ENCODE peak calls at places on chromosomes 1 and 21, in seven cellular contexts. M, A, G, E, C, I and N are unnamed samples.

GRCh38 chr1:236458991-236459390 is 64.8 kb upstream of the LGALS8 start:
- DNase-seq in M (no peak), C (no peak), E (no peak), G (no peak), I (no peak), A (no peak), N (no peak)

GRCh38 chr1:192158181-192158580 is at the start of gene RGS18:
- DNase-seq in A (no peak), E (no peak), G (no peak), C (no peak), M (no peak), I (peak), N (no peak)

GRCh38 chr1:22953392-22954141 is 19.1 kb downstream of the LACTBL1 start:
- DNase-seq in I (no peak), M (no peak), A (no peak), C (no peak), G (no peak), E (no peak), N (no peak)

GRCh38 chr1:27868932-27869718 is 3.2 kb upstream of the THEMIS2 start:
- DNase-seq in M (no peak), C (no peak), E (no peak), G (peak), I (peak), A (no peak), N (no peak)

GRCh38 chr1:52056937-52057231 is 789 bp downstream of the BTF3L4 start:
- DNase-seq in M (no peak), C (no peak), E (peak), I (no peak), A (no peak), G (no peak), N (no peak)

GRCh38 chr1:15935056-15935950 is 40.6 kb downstream of the ZBTB17 start:
- DNase-seq in C (no peak), A (no peak), M (no peak), E (no peak), G (no peak), I (no peak), N (no peak)

GRCh38 chr1:40078512-40079333 is 18.3 kb downstream of the PPT1 start:
- DNase-seq in I (peak), A (peak), G (no peak), M (no peak), E (peak), C (peak), N (no peak)

GRCh38 chr1:168410464-168410863 is 129.8 kb downstream of the TBX19 start:
- DNase-seq in C (no peak), G (no peak), A (no peak), M (no peak), I (no peak), E (no peak), N (peak)

GRCh38 chr1:204418174-204419063 is 6.8 kb upstream of the PPP1R15B start:
- DNase-seq in G (no peak), E (peak), M (no peak), A (no peak), I (peak), C (no peak), N (peak)

GRCh38 chr1:165717918-165718515 is 19.7 kb upstream of the ALDH9A1 start:
- DNase-seq in M (no peak), E (peak), A (peak), G (no peak), C (peak), I (peak), N (no peak)

GRCh38 chr1:230105754-230106625 is 39.0 kb downstream of the GALNT2 start:
- DNase-seq in M (no peak), A (no peak), C (no peak), I (peak), E (peak), G (no peak), N (no peak)

GRCh38 chr1:4124631-4125145 is 224.6 kb upstream of the C1orf174 start:
- DNase-seq in M (no peak), A (no peak), C (no peak), G (no peak), E (no peak), I (no peak), N (no peak)

GRCh38 chr21:29521872-29522271 is 223.2 kb downstream of the BACH1 start:
- DNase-seq in A (no peak), C (peak), M (no peak), I (no peak), G (no peak), E (no peak), N (no peak)

DNA sequence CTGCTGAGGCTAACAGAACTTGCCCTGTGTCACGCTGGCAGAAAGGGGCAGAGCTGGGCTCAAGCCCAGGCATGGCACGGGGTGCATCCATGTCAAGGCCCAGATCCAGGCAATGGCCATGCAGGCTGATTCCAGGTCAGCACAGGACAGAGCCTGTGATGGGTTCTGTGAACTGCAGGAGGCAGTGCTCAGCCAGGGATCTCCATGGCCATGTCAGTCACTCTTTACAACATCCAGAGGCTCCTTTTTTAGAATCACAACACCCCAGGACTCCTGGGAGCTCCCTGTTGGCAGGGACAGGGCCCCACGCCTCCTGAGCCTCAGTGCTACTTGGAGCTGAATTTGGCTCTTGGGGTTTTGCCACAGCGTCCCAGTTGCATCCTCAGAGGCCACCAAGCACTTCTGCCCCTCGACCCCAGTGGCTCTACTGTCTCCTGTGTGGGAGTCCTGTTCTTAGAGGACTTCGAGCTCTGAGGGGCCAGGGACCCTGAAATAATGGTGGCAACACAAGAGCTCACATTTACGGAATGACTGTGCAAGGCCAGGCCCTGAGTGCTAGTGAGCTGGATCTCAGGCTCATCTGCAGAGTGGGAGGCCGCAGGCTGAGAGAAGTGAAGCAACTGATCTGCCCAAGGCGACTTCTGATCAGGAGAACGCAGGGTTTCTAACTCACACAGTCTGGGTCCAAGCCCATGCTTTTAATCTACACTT is 211.5 kb downstream of the TRABD2B start:
- DNase-seq in C (peak), I (no peak), A (no peak), G (no peak), M (no peak), E (no peak), N (no peak)
- TF ChIP-seq CTCF in C (peak), I (no peak), A (no peak), G (no peak), M (peak), E (peak), N (peak)

DNA sequence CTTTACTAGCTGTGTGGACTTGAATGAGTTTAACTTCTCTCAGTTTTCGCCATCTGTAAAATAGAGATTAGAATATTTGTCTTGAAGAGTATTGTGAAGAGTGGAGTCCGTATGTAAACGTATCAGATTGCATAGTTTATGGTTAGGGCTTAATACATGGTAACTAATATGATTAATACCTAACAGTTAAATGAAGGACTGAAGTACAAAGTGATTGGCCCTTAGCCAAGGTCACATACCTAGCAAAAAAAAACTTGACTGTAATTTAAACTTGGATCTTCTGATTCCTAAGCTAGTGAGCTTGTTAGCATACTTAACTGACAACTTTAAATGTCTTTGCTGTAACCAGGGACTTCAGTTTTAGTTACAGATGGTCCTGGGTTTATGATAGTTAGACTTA is 1.9 kb downstream of the GIPC2 start:
- DNase-seq in I (no peak), G (no peak), A (no peak), M (no peak), C (no peak), E (no peak), N (no peak)
- H3K27ac ChIP-seq in I (no peak), G (no peak), A (no peak), M (no peak), C (no peak), E (no peak), N (no peak)

GRCh38 chr1:114746450-114747121 is 11.2 kb downstream of the CSDE1 start:
- DNase-seq in A (no peak), G (no peak), M (no peak), I (no peak), E (no peak), C (no peak), N (no peak)
- H3K4me3 ChIP-seq in A (no peak), G (no peak), M (no peak), I (no peak), E (no peak), C (no peak), N (no peak)

DNA sequence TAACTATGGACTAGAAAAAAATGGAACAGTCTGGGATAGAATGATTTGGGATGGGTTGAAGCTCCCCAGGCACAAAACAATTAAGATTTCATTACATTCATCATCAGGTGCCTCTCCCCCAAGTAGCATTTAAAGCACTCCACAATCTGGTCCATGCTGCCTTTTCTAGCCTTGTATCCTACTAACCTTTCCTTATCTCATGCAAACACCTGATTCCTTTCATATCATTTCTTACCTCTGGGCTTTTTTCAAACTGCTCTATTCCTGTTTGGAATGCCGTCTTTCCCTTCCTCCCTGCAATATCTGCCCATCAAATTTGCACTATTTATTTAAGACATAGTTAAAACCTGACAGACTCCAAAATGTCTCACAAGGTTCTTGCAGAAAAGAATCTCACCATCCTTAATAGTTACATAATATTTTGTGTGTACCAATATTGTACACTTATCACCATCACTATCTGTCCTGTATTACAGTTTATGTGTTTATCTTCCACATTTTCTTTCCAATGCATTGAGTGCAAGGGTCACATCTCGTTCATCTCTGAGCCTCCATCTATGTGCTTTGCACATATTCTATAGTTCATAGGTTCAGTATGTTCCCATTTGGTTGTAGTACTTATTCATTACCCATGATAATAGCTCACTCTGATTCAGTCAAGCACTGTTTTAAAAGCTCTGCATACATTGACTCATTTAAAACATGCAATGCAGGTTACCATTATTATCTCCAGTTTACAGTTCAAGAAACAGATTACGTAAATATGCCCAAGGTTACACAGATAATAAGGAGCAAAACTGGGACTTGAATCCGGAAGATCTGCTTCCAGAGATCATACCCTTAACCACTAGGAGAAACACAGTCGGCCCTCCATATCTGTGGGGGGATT is 16.1 kb upstream of the SHCBP1L start:
- DNase-seq in C (no peak), M (no peak), G (no peak), E (no peak), I (no peak), A (no peak), N (no peak)
- TF ChIP-seq CTCF in C (no peak), M (no peak), G (no peak), E (no peak), I (no peak), A (no peak), N (no peak)

GRCh38 chr1:63408331-63408730 is 40.9 kb downstream of the ALG6 start:
- DNase-seq in M (no peak), I (no peak), G (no peak), A (peak), E (no peak), C (no peak), N (no peak)

GRCh38 chr1:63414691-63415090 is 47.3 kb downstream of the ALG6 start:
- DNase-seq in C (no peak), I (no peak), A (no peak), M (no peak), E (no peak), G (no peak), N (no peak)

GRCh38 chr1:63407002-63407401 is 39.6 kb downstream of the ALG6 start:
- DNase-seq in I (no peak), G (no peak), C (no peak), A (no peak), E (no peak), M (no peak), N (no peak)

GRCh38 chr1:63413394-63413793 is 46.0 kb downstream of the ALG6 start:
- DNase-seq in G (no peak), I (no peak), M (no peak), A (no peak), C (no peak), E (no peak), N (no peak)

GRCh38 chr1:63411081-63411480 is 43.7 kb downstream of the ALG6 start:
- DNase-seq in M (no peak), A (no peak), C (no peak), I (no peak), E (no peak), G (no peak), N (no peak)
- H3K27ac ChIP-seq in M (no peak), A (no peak), C (no peak), I (no peak), E (no peak), G (no peak), N (no peak)

DNA sequence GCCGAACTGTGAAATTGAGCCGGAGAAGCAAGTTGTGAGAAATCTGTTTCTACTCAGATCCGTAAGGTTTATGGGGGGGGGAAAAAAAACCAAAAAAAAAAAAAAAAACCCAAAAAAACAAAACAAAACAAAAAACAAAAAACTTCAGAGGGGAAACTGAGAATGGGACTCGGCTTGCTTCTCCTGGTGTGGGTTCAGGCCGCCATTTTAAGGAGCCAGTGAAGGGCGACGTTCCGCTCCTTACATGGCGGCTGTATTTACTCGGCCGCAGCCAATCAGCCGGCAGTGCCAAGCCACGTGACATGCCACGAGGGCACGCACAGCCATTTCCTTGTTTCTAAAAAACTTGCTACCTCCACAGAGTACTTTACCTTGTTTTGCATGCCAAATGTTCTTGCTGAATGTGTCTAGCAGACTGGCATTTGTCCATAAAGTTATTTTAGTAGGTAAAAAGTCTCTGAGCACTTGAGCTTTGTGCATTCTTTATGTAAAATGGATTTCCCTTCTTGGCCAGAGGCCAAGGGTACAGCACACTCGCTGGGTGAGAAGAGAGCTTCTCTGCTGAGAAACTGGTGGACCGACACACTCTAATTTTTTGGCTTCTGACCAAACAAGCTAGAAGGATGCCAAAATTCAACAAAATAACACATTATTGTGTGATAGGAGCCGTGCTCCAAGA is 101.8 kb downstream of the NFIA start:
- DNase-seq in I (no peak), A (peak), G (peak), E (peak), M (no peak), C (no peak), N (peak)
- H3K4me3 ChIP-seq in I (no peak), A (no peak), G (peak), E (peak), M (peak), C (no peak), N (peak)

GRCh38 chr1:9181176-9181906 is 52.4 kb upstream of the GPR157 start:
- DNase-seq in M (no peak), G (peak), I (peak), E (no peak), C (peak), A (no peak), N (no peak)

GRCh38 chr1:9183441-9183840 is 51.1 kb upstream of the H6PD start:
- DNase-seq in I (no peak), C (no peak), A (no peak), M (no peak), G (no peak), E (no peak), N (no peak)

GRCh38 chr1:9183898-9184297 is 50.7 kb upstream of the H6PD start:
- DNase-seq in M (no peak), E (no peak), C (no peak), I (no peak), A (no peak), G (no peak), N (no peak)

GRCh38 chr1:9182784-9183257 is 51.8 kb upstream of the H6PD start:
- DNase-seq in M (no peak), C (peak), E (no peak), G (no peak), I (no peak), A (no peak), N (no peak)

GRCh38 chr1:9181990-9182783 is 52.4 kb upstream of the H6PD start:
- DNase-seq in C (peak), E (no peak), M (peak), A (no peak), G (peak), I (no peak), N (no peak)
- TF ChIP-seq CTCF in C (no peak), E (no peak), M (peak), A (peak), G (no peak), I (no peak), N (no peak)

DNA sequence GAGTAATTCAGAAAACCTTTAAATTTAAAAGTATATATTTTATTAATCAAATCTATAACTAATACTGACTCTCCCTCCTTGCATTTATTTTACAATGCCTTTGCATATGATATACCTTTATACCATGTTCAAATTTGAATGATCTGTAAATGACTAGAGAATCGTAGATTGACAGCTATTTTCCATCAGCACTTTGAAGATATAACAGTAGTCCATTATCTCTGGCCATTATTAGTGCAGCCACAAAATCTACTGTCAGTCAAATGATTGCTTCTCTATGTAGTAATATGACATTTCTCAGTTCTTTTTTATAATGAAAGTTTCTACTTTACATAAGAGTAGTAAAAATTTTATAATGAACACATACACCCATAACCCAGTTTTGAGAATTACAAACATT is 1054.8 kb upstream of the B3GALT2 start:
- DNase-seq in G (no peak), A (no peak), C (no peak), I (no peak), M (no peak), E (no peak), N (no peak)
- H3K27ac ChIP-seq in G (no peak), A (no peak), C (no peak), I (no peak), M (no peak), E (no peak), N (no peak)

GRCh38 chr1:171252482-171252881 is 4.2 kb downstream of the FMO1 start:
- DNase-seq in A (no peak), M (no peak), I (peak), G (no peak), C (peak), E (no peak), N (no peak)

GRCh38 chr1:171250263-171250662 is 2.0 kb downstream of the FMO1 start:
- DNase-seq in A (no peak), M (no peak), C (no peak), I (peak), E (no peak), G (no peak), N (no peak)

GRCh38 chr1:171254859-171255258 is 6.6 kb downstream of the FMO1 start:
- DNase-seq in C (no peak), E (peak), I (no peak), G (no peak), A (no peak), M (no peak), N (no peak)

GRCh38 chr1:171251042-171251740 is 2.9 kb downstream of the FMO1 start:
- DNase-seq in G (no peak), E (peak), I (peak), M (no peak), A (no peak), C (peak), N (no peak)

DNA sequence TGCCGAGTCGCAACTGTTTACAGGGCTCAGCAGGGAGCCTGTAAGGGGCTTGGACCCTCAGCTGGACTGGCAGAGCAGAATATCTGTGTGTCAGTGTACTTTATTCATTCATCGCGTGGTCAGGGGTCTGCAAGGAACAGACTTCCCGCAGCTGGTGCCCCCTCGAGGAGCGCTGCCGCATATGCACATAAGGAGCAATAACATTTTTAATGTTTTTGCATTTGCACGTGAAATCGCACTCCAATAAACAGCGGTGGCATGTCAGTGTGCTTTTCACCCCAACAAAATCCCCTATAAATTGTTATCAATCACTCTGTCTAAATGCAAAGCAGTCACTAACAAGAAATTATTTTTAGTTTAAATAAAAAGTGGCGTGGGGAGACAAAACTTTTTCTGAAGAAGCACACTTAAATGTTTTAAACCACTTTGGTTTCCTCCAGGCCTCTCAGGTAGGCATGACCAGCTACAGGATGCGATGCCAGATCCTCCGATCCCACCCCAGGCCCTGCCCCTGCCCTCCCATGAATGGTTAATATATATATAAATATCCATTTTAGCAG is 3.5 kb downstream of the FMO1 start:
- DNase-seq in G (peak), A (no peak), E (peak), M (no peak), C (peak), I (peak), N (no peak)
- H3K4me3 ChIP-seq in G (peak), A (peak), E (peak), M (peak), C (peak), I (peak), N (peak)

GRCh38 chr1:172613294-172613693 is 45.6 kb upstream of the FASLG start:
- DNase-seq in G (no peak), E (no peak), A (no peak), C (no peak), I (no peak), M (no peak), N (no peak)

GRCh38 chr1:172608098-172608601 is 50.8 kb upstream of the FASLG start:
- DNase-seq in G (no peak), E (no peak), M (no peak), I (no peak), C (no peak), A (no peak), N (no peak)

GRCh38 chr1:172612478-172612877 is 46.4 kb upstream of the FASLG start:
- DNase-seq in M (no peak), I (no peak), G (no peak), E (no peak), A (no peak), C (no peak), N (no peak)

GRCh38 chr1:172607145-172607544 is 51.8 kb upstream of the FASLG start:
- DNase-seq in A (no peak), G (no peak), E (no peak), I (no peak), M (no peak), C (no peak), N (no peak)

GRCh38 chr1:172609528-172609927 is 49.4 kb upstream of the FASLG start:
- DNase-seq in A (no peak), M (no peak), C (no peak), E (no peak), G (no peak), I (peak), N (no peak)
- TF ChIP-seq CTCF in A (peak), M (no peak), C (peak), E (peak), G (no peak), I (peak), N (no peak)